ENCODE peak calls at places on chromosomes 6 and 20, in seven cellular contexts. P is PC-3, G is PC-9, N is GM23248, S is H1, M is fibroblast of lung, D is mammary epithelial cell. F is an unnamed sample.

GRCh38 chr6:107626645-107627044 is 136.7 kb downstream of the SOBP start:
- DNase-seq in P (no peak), G (peak; percentile 10), N (no peak), S (no peak), M (no peak), D (no peak), F (no peak)

GRCh38 chr6:56448056-56448455 is 194.6 kb downstream of the DST start:
- DNase-seq in P (no peak), G (no peak), N (no peak), S (no peak), M (no peak), D (no peak), F (no peak)

GRCh38 chr20:64268180-64268579 is 12.6 kb downstream of the PCMTD2 start:
- DNase-seq in P (no peak), G (peak; percentile 5), N (no peak), S (no peak), M (no peak), D (no peak), F (no peak)

GRCh38 chr6:69584536-69584912 is 212.3 kb downstream of the LMBRD1 start:
- DNase-seq in P (no peak), G (no peak), N (peak; percentile 2), S (no peak), M (peak; percentile 50), D (no peak), F (peak; percentile 14)

GRCh38 chr20:31822421-31823330 is 3.5 kb downstream of the MYLK2 start:
- DNase-seq in P (peak; percentile 58), G (no peak), N (peak; percentile 69), S (peak; percentile 97), M (peak; percentile 70), D (peak; percentile 29), F (peak; percentile 87)

GRCh38 chr6:170236131-170236851 is 54.6 kb downstream of the DLL1 start:
- DNase-seq in P (no peak), G (no peak), N (no peak), S (no peak), M (no peak), D (no peak), F (no peak)

GRCh38 chr6:80134065-80134464 is 27.6 kb downstream of the BCKDHB start:
- DNase-seq in P (no peak), G (no peak), N (no peak), S (no peak), M (no peak), D (peak; percentile 51), F (no peak)

GRCh38 chr20:23541330-23541729 is 27.0 kb downstream of the CST9L start:
- DNase-seq in P (peak; percentile 60), G (peak; percentile 34), N (no peak), S (no peak), M (no peak), D (peak; percentile 69), F (peak; percentile 25)

GRCh38 chr20:19688031-19688806 is 69.8 kb upstream of the RIN2 start:
- DNase-seq in P (peak; percentile 92), G (peak; percentile 74), N (peak; percentile 94), S (peak; percentile 64), M (peak; percentile 89), D (peak; percentile 84), F (peak; percentile 83)

GRCh38 chr6:125586074-125586473 is 163.4 kb upstream of the HEY2 start:
- DNase-seq in P (peak; percentile 71), G (peak; percentile 57), N (peak; percentile 32), S (no peak), M (peak; percentile 69), D (peak; percentile 57), F (no peak)

GRCh38 chr6:157690441-157691210 is 132.4 kb upstream of the SNX9 start:
- DNase-seq in P (no peak), G (no peak), N (no peak), S (no peak), M (no peak), D (no peak), F (no peak)

GRCh38 chr20:32845786-32846185 is 12.9 kb upstream of the EFCAB8 start:
- DNase-seq in P (no peak), G (no peak), N (peak; percentile 36), S (no peak), M (no peak), D (peak; percentile 9), F (no peak)

GRCh38 chr20:3330046-3330741 is 77.3 kb downstream of the DNAAF9 start:
- DNase-seq in P (peak; percentile 19), G (no peak), N (peak; percentile 75), S (no peak), M (no peak), D (no peak), F (no peak)

DNA sequence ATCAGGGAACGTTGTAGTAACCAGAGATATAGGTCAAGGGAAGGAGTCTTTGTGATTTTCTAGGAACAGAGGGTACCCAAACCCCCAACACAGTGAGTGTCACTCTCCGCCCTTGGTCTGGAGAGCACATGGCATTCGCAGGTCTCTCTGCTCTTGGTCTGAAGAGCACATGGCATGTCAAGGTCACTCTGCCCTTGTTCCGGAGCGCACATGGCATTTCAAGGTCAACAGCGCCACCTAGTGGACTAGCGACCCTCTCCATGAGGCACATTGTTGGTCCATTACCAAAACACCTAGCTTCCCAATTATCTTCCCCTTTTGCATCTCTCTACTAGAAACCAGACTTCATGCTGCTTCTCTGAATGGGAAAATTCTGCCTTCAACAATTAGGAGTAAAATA is 260.0 kb downstream of the C6orf118 start:
- DNase-seq in P (peak; percentile 60), G (no peak), N (peak; percentile 70), S (peak; percentile 90), M (peak; percentile 25), D (no peak), F (peak; percentile 48)
- TF ChIP-seq EZH2 in P (no peak), G (no peak), N (no peak), S (no peak), M (no peak), D (no peak), F (no peak)

DNA sequence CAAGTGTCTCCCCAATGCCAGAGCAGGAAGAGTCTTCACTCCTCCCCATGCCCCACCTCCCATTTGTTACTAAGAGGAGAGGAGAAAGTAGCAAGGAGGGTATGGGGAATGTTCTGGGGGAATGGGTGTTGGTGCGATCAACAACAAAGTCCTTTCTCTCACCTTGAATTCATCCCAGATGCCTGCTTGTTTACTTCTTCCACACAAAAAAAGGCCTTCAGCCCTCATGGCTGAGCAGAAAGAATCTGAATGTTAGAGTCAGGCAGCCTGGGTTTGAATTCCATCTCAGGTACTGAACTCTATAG is 9.9 kb downstream of the MOG start:
- DNase-seq in P (no peak), G (no peak), N (no peak), S (no peak), M (no peak), D (no peak), F (no peak)
- H4K20me1 ChIP-seq in P (no peaks in the 10 kb centered on the region), G (no peaks in the 10 kb centered on the region), N (no peaks in the 10 kb centered on the region), S (no peaks in the 10 kb centered on the region), M (no peaks in the 10 kb centered on the region), D (no peaks in the 10 kb centered on the region), F (no peaks in the 10 kb centered on the region)

GRCh38 chr6:101393291-101394251 is at the start of gene GRIK2:
- DNase-seq in P (peak; percentile 45), G (no peak), N (peak; percentile 78), S (peak; percentile 79), M (peak; percentile 28), D (peak; percentile 46), F (peak; percentile 75)
- TF ChIP-seq EZH2 in P (no peak), G (no peak), N (no peak), S (no peak), M (no peak), D (peak; percentile 64), F (peak; percentile 7)

GRCh38 chr6:90044833-90045337 is 150.6 kb downstream of the GJA10 start:
- DNase-seq in P (peak; percentile 20), G (no peak), N (peak; percentile 85), S (no peak), M (peak; percentile 95), D (peak; percentile 54), F (no peak)
- H4K20me1 ChIP-seq in P (no peaks in the 10 kb centered on the region), G (no peaks in the 10 kb centered on the region), N (no peaks in the 10 kb centered on the region), S (no peaks in the 10 kb centered on the region), M (no peaks in the 10 kb centered on the region), D (no peaks in the 10 kb centered on the region), F (no peaks in the 10 kb centered on the region)

DNA sequence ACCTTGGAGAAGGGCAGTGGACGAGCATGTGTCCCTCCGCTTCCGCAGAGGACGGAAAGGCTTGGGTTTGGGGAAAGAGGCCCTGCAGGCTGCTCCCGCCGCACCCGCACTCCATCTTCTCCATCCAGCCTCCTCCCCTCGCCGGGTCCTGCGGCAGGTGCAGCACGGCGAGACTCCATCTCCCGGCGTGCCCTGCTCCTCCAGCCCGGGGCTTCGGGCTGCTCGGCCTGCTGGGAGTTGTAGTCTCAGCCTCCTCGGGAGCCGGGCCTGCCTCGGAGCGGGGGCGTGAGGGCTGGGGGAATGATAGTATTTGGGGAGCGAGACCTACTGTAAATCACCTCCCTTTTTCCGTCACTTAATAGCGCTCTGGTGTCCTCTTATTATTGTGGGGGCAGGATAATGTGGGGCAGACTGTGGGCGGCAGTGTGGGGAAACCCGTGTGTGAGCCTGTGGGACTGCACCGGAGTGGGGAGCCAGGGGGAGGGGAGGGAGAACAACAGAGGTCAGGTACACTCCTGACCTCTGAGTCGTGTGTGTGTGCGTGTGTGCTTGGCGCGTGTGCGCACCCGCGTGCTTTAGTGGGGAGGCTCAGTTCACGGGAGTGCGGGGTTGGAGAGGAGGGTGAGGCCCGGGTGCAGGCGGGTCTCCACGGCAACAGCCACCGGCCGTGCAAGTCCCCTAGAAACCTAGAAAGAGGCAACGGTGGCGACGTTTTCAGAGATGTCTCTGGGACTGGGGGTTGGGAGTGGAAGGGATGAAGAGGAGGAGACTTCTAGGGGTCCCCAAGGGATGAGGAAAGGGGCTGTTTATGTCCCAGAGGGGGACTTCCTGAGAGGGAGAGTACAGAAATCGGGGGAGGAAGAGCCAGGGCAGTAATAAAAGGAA is 4.1 kb downstream of the TTBK1 start:
- DNase-seq in P (peak; percentile 67), G (peak; percentile 44), N (peak; percentile 67), S (no peak), M (peak; percentile 37), D (peak; percentile 27), F (peak; percentile 84)
- TF ChIP-seq EZH2 in P (no peak), G (no peak), N (no peak), S (no peak), M (no peak), D (no peak), F (no peak)

F was measured in hepatocyte.